ENCODE peak calls at places on chromosome 20, in five cellular contexts. One of them, this sample, is unnamed. For H3K27me3, the result is how much of the 10 kb centered on the place peaks cover.

GRCh38 chr20:44496976-44497375 is 21.3 kb downstream of the TTPAL start:
- DNase-seq in Peyer's patch: no peak
- DNase-seq in colonic mucosa: no peak
- DNase-seq in tibial artery: no peak
- DNase-seq in GM23338: no peak
- DNase-seq in this sample: no peak

GRCh38 chr20:64001607-64002011 is 20.7 kb downstream of the PRPF6 start:
- DNase-seq in tibial artery: no peak
- DNase-seq in colonic mucosa: no peak
- DNase-seq in GM23338: no peak
- DNase-seq in Peyer's patch: no peak
- DNase-seq in this sample: no peak

GRCh38 chr20:20229595-20229994 is 138.3 kb upstream of the INSM1 start:
- DNase-seq in GM23338: no peak
- DNase-seq in tibial artery: no peak
- DNase-seq in Peyer's patch: no peak
- DNase-seq in colonic mucosa: no peak
- DNase-seq in this sample: no peak

GRCh38 chr20:1389703-1390385 is 3.0 kb downstream of the FKBP1A start:
- DNase-seq in tibial artery: no peak
- DNase-seq in colonic mucosa: peak
- DNase-seq in Peyer's patch: no peak
- DNase-seq in GM23338: peak
- DNase-seq in this sample: no peak

GRCh38 chr20:14712302-14712739 is 374.9 kb upstream of the FLRT3 start:
- DNase-seq in GM23338: peak
- DNase-seq in Peyer's patch: no peak
- DNase-seq in colonic mucosa: no peak
- DNase-seq in tibial artery: no peak
- DNase-seq in this sample: no peak

GRCh38 chr20:8183526-8183925 is 51.5 kb downstream of the PLCB1 start:
- DNase-seq in colonic mucosa: no peak
- DNase-seq in tibial artery: no peak
- DNase-seq in GM23338: no peak
- DNase-seq in Peyer's patch: no peak
- DNase-seq in this sample: no peak

GRCh38 chr20:14616003-14616402 is 278.6 kb upstream of the FLRT3 start:
- DNase-seq in Peyer's patch: no peak
- DNase-seq in colonic mucosa: no peak
- DNase-seq in GM23338: no peak
- DNase-seq in tibial artery: no peak
- DNase-seq in this sample: no peak

GRCh38 chr20:43244647-43245046 is 54.9 kb upstream of the PTPRT start:
- DNase-seq in Peyer's patch: no peak
- DNase-seq in GM23338: no peak
- DNase-seq in tibial artery: no peak
- DNase-seq in colonic mucosa: no peak
- DNase-seq in this sample: no peak

GRCh38 chr20:50133474-50134217 is 19.9 kb downstream of the PEDS1 start:
- DNase-seq in Peyer's patch: no peak
- DNase-seq in tibial artery: no peak
- DNase-seq in GM23338: no peak
- DNase-seq in colonic mucosa: no peak
- DNase-seq in this sample: no peak

GRCh38 chr20:63775096-63775978 is 35.8 kb downstream of the SLC2A4RG start:
- DNase-seq in Peyer's patch: no peak
- DNase-seq in tibial artery: no peak
- DNase-seq in GM23338: peak
- DNase-seq in colonic mucosa: no peak
- DNase-seq in this sample: no peak

GRCh38 chr20:63521602-63522001 is 1.0 kb downstream of the PPDPF start:
- DNase-seq in GM23338: peak
- DNase-seq in tibial artery: no peak
- DNase-seq in colonic mucosa: no peak
- DNase-seq in Peyer's patch: peak
- DNase-seq in this sample: no peak

GRCh38 chr20:18496740-18497592 is at the start of gene RBBP9:
- DNase-seq in GM23338: peak
- DNase-seq in Peyer's patch: peak
- DNase-seq in colonic mucosa: peak
- DNase-seq in tibial artery: peak
- DNase-seq in this sample: peak

GRCh38 chr20:58446264-58446937 is 57.4 kb downstream of the VAPB start:
- DNase-seq in colonic mucosa: no peak
- DNase-seq in GM23338: no peak
- DNase-seq in tibial artery: no peak
- DNase-seq in Peyer's patch: no peak
- DNase-seq in this sample: no peak

GRCh38 chr20:50292324-50293243 is 102.0 kb downstream of the CEBPB start:
- DNase-seq in GM23338: peak
- DNase-seq in Peyer's patch: peak
- DNase-seq in colonic mucosa: peak
- DNase-seq in tibial artery: peak
- DNase-seq in this sample: no peak

GRCh38 chr20:25058051-25058796 is at the start of gene ACSS1:
- DNase-seq in tibial artery: peak
- DNase-seq in Peyer's patch: peak
- DNase-seq in GM23338: peak
- DNase-seq in colonic mucosa: peak
- DNase-seq in this sample: peak

GRCh38 chr20:25054995-25055629 is 2.8 kb downstream of the ACSS1 start:
- DNase-seq in colonic mucosa: no peak
- DNase-seq in tibial artery: peak
- DNase-seq in GM23338: no peak
- DNase-seq in Peyer's patch: peak
- DNase-seq in this sample: no peak

GRCh38 chr20:25057234-25058050 is 497 bp downstream of the ACSS1 start:
- DNase-seq in colonic mucosa: peak
- DNase-seq in tibial artery: peak
- DNase-seq in Peyer's patch: peak
- DNase-seq in GM23338: peak
- DNase-seq in this sample: peak

GRCh38 chr20:25055711-25056492 is 2.0 kb downstream of the ACSS1 start:
- DNase-seq in tibial artery: peak
- DNase-seq in GM23338: no peak
- DNase-seq in Peyer's patch: peak
- DNase-seq in colonic mucosa: peak
- DNase-seq in this sample: no peak

DNA sequence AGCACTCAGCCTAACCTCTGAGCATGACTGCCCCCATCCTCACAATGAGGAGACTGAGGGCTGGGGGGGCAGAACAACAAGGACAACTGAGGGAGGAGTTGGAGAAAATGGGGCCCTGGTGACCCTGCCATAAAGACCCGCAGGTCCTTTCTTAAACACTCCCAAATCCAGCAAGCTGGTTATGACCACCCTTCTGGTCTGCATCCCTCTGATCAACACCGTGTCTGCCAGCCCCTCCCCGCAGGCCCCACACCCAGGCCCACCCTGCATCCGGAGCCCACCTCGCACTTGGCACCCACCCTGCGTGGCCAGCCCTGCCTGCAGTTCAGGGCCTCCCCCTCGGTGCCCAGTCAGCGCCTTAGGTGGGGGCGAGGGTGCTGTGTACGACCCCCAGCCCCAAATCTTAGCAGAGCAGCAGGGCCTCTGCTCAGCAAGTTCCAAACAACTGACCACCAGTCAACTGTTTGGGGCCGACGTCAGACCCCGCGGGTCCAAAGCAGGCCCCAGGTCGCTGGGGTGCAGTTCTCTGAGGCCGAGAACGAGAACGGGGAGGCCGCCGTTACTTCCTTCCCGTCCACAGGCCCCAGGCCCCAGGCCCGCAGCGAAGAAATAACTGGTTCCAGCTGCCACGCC is 1.2 kb downstream of the ACSS1 start:
- DNase-seq in Peyer's patch: no peak
- DNase-seq in GM23338: no peak
- DNase-seq in colonic mucosa: no peak
- DNase-seq in tibial artery: no peak
- DNase-seq in this sample: no peak
- H3K27me3 ChIP-seq in Peyer's patch: under half
- H3K27me3 ChIP-seq in GM23338: half or more
- H3K27me3 ChIP-seq in colonic mucosa: under half
- H3K27me3 ChIP-seq in tibial artery: under half
- H3K27me3 ChIP-seq in this sample: under half

DNA sequence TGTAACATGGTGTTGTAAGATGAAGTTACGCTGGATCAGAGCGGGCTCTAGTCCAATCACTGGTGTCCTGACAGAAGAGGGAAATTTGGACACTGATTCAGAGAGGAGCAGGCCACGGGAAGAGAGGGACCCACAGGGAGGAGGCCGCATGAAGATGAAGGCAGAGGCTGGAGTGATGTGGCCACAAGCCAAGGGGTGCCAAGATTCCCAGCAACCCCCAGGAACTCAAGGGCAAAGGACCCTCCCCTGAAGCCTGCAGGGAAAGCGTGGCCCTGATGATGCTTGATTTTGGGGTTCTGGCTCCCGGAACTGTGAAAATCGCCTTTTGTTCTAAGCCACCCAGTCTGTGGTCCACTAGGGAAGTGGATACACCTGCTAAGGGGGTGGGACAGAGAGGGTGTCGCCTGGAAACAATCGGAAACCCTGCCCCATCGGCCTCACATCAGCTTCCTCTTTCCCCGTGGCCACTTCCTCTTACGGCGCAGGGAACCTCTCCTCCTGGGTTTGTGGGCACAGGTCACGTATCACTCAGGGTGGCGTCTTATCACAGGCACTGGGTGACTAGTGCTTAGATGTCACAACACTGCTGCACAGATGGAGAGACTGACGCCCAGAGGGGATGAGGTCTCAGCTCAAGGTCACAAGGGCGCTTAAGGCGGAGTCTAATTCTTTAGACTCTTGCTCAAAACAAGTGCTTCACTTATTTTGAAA is 58.0 kb downstream of the SULF2 start:
- DNase-seq in colonic mucosa: peak
- DNase-seq in GM23338: no peak
- DNase-seq in Peyer's patch: no peak
- DNase-seq in tibial artery: peak
- DNase-seq in this sample: peak
- H3K4me3 ChIP-seq in colonic mucosa: no peak
- H3K4me3 ChIP-seq in GM23338: no peak
- H3K4me3 ChIP-seq in Peyer's patch: no peak
- H3K4me3 ChIP-seq in tibial artery: no peak
- H3K4me3 ChIP-seq in this sample: no peak

DNA sequence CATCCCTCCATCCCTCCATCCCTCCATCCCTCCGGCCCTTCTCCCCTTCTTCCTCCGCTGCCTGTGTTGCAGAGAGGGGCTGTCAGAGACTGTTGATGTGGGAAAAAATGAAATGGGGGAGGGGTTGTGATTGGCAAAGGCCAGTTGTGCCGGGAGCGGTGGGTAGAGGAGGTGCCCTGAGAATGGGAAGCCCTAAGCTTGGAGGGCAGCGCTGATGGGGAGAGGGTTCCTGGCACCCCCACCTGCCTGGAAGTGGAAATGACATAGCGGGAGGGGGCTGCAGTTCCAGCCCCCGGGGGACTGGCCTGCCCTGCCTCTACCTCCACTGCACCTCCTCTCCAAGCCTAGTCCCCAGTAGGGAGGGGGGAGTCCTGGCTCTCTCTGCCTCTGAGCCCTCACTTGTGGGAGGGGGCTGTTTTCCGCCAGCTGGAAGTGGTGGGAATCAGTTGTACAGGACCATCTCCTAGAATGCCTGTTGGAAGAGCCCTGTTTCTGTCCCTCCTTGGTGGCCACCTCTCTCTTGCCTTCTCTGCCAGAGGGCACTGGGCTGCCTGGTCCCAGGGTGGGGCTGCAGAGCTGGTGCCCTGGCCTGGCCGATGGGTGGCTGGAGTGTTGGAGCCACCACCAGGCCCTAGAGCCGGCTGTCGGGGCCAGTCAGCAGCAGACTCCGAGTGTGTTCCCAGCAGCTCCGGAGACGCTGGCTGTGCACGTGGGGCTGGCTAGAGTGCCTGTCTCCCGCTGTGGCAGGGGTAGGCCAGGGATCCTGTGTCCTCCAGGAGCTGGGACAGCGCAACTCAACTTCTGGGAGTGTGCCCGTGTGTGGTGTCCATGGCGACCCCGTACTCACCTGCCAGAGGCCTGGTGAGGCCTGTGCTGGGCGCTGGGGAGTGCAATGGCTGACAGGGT is 1.5 kb downstream of the DLGAP4 start:
- DNase-seq in GM23338: peak
- DNase-seq in tibial artery: no peak
- DNase-seq in colonic mucosa: no peak
- DNase-seq in Peyer's patch: no peak
- DNase-seq in this sample: no peak
- H3K27me3 ChIP-seq in GM23338: under half
- H3K27me3 ChIP-seq in tibial artery: under half
- H3K27me3 ChIP-seq in colonic mucosa: under half
- H3K27me3 ChIP-seq in Peyer's patch: under half
- H3K27me3 ChIP-seq in this sample: under half

GRCh38 chr20:57179265-57179664 is 87.2 kb downstream of the BMP7 start:
- DNase-seq in GM23338: peak
- DNase-seq in tibial artery: no peak
- DNase-seq in Peyer's patch: no peak
- DNase-seq in colonic mucosa: no peak
- DNase-seq in this sample: no peak
- H3K4me3 ChIP-seq in GM23338: no peak
- H3K4me3 ChIP-seq in tibial artery: no peak
- H3K4me3 ChIP-seq in Peyer's patch: no peak
- H3K4me3 ChIP-seq in colonic mucosa: no peak
- H3K4me3 ChIP-seq in this sample: no peak

GRCh38 chr20:34246126-34246626 is 5.0 kb downstream of the ASIP start:
- DNase-seq in tibial artery: no peak
- DNase-seq in GM23338: no peak
- DNase-seq in Peyer's patch: no peak
- DNase-seq in colonic mucosa: no peak
- DNase-seq in this sample: no peak
- H3K27me3 ChIP-seq in tibial artery: under half
- H3K27me3 ChIP-seq in GM23338: under half
- H3K27me3 ChIP-seq in Peyer's patch: under half
- H3K27me3 ChIP-seq in colonic mucosa: under half
- H3K27me3 ChIP-seq in this sample: under half

This sample was measured in GM06990.